ENCODE peak calls at places on chromosomes 7 and 10, in seven cellular contexts. U is adrenal gland, D is lower lobe of right lung, B is GM23248, S is Peyer's patch, N is K562, I is PC-3. L is an unnamed sample. For H3K4me1 and H3K27me3, the result is how much of the 10 kb centered on the place peaks cover.

GRCh38 chr10:42924484-42924883 is 141.9 kb downstream of the BMS1 start:
- DNase-seq in B (no peak), I (no peak), N (no peak), D (no peak), S (no peak), U (no peak), L (no peak)

GRCh38 chr7:132255898-132256297 is 320.4 kb downstream of the PLXNA4 start:
- DNase-seq in B (no peak), U (no peak), S (no peak), D (peak), I (no peak), N (no peak), L (peak)

GRCh38 chr7:24722386-24723177 is 34.7 kb downstream of the GSDME start:
- DNase-seq in U (no peak), I (peak), B (peak), N (no peak), S (no peak), D (no peak), L (no peak)

GRCh38 chr10:71232089-71232998 is 20.0 kb downstream of the UNC5B start:
- DNase-seq in D (peak), U (peak), I (no peak), S (peak), N (no peak), B (peak), L (peak)

GRCh38 chr7:48140001-48140681 is 31.1 kb upstream of the ABCA13 start:
- DNase-seq in U (no peak), B (peak), N (no peak), D (no peak), S (peak), I (peak), L (peak)

GRCh38 chr7:134548877-134549276 is at the start of gene AKR1B15:
- DNase-seq in D (no peak), S (no peak), I (peak), N (no peak), B (peak), U (no peak), L (no peak)

GRCh38 chr7:121575194-121575766 is 179.2 kb upstream of the FAM3C start:
- DNase-seq in N (no peak), D (no peak), U (no peak), S (no peak), B (no peak), I (no peak), L (no peak)

GRCh38 chr7:44853391-44853790 is 5.5 kb upstream of the H2AZ2 start:
- DNase-seq in B (peak), N (no peak), D (no peak), I (no peak), S (no peak), U (no peak), L (no peak)

GRCh38 chr10:12041766-12042408 is 722 bp downstream of the UPF2 start:
- DNase-seq in D (no peak), I (peak), S (peak), N (peak), U (no peak), B (peak), L (peak)

GRCh38 chr7:32611201-32611691 is 116.0 kb downstream of the AVL9 start:
- DNase-seq in D (no peak), U (no peak), I (no peak), N (no peak), S (no peak), B (no peak), L (no peak)

GRCh38 chr7:91050677-91051076 is 213.6 kb upstream of the FZD1 start:
- DNase-seq in I (no peak), N (no peak), D (no peak), B (no peak), S (no peak), U (no peak), L (no peak)

GRCh38 chr10:48444861-48445841 is 138.7 kb downstream of the MAPK8 start:
- DNase-seq in U (peak), N (peak), S (no peak), D (no peak), I (peak), B (no peak), L (peak)

GRCh38 chr7:130893441-130893894 is 159.5 kb upstream of the KLF14 start:
- DNase-seq in B (peak), I (no peak), U (no peak), N (no peak), S (no peak), D (no peak), L (no peak)

GRCh38 chr7:132234751-132235150 is 341.5 kb downstream of the PLXNA4 start:
- DNase-seq in B (no peak), I (no peak), S (no peak), D (no peak), U (no peak), N (no peak), L (no peak)

GRCh38 chr7:37117261-37117660 is 331.4 kb downstream of the ELMO1 start:
- DNase-seq in U (no peak), I (no peak), B (no peak), N (no peak), D (no peak), S (no peak), L (no peak)

GRCh38 chr10:85527610-85528317 is 838.8 kb downstream of the GRID1 start:
- DNase-seq in B (no peak), U (no peak), S (no peak), I (no peak), D (no peak), N (no peak), L (no peak)

GRCh38 chr7:44581426-44581906 is 565 bp downstream of the TMED4 start:
- DNase-seq in D (no peak), I (no peak), B (peak), S (peak), U (no peak), N (no peak), L (no peak)

GRCh38 chr7:80508440-80508839 is 3.4 kb downstream of the GNAT3 start:
- DNase-seq in S (no peak), I (no peak), D (no peak), U (no peak), N (no peak), B (peak), L (no peak)

GRCh38 chr7:1019255-1019785 is 25.0 kb upstream of the GPR146 start:
- DNase-seq in U (no peak), N (no peak), B (no peak), D (no peak), I (no peak), S (no peak), L (no peak)

GRCh38 chr10:29946953-29947700 is 112.3 kb downstream of the JCAD start:
- DNase-seq in I (peak), B (peak), U (no peak), D (no peak), S (no peak), N (no peak), L (peak)

GRCh38 chr7:108431099-108431498 is 25.1 kb downstream of the NRCAM start:
- DNase-seq in U (no peak), B (no peak), N (no peak), D (no peak), S (no peak), I (no peak), L (no peak)

DNA sequence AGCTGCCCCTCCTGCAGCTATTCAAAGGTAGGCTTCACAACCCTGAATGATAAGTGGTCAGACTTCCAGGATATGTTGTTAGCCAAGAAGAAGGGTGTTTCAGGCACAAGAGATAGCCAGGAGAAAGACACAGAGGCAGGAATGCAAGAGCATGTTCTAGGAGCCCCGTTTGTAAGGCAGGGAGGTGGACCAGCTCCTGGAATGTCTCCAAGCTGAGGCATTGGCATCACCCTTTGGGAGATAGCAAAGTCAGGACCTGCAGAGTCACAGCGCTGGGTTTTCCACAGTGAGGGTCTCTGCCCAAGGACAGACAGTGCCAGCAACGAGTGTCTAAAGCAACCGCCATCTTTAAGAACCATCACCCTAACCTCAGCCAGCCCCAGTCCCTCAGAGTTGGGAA is 484.5 kb upstream of the ZMIZ1 start:
- DNase-seq in N (no peak), B (no peak), U (no peak), S (no peak), I (no peak), D (no peak), L (no peak)
- H3K4me1 ChIP-seq in N (under half), B (under half), U (under half), S (under half), I (under half), D (under half), L (under half)

GRCh38 chr7:158005531-158005930 is 582.1 kb downstream of the PTPRN2 start:
- DNase-seq in D (no peak), S (peak), B (no peak), I (no peak), U (no peak), N (no peak), L (no peak)
- H3K27me3 ChIP-seq in D (under half), S (under half), B (under half), I (under half), U (under half), N (under half), L (under half)

GRCh38 chr10:59873924-59874323 is 32.4 kb downstream of the CCDC6 start:
- DNase-seq in D (no peak), B (no peak), U (no peak), N (no peak), S (no peak), I (no peak), L (no peak)

GRCh38 chr10:59870152-59870551 is 36.2 kb downstream of the CCDC6 start:
- DNase-seq in I (no peak), U (no peak), D (no peak), S (no peak), N (no peak), B (no peak), L (no peak)

GRCh38 chr10:59868974-59869940 is 37.1 kb downstream of the CCDC6 start:
- DNase-seq in I (no peak), B (no peak), U (no peak), D (no peak), S (no peak), N (no peak), L (no peak)

GRCh38 chr10:59876695-59877094 is 29.7 kb downstream of the CCDC6 start:
- DNase-seq in B (no peak), S (no peak), I (peak), D (no peak), U (no peak), N (no peak), L (no peak)

DNA sequence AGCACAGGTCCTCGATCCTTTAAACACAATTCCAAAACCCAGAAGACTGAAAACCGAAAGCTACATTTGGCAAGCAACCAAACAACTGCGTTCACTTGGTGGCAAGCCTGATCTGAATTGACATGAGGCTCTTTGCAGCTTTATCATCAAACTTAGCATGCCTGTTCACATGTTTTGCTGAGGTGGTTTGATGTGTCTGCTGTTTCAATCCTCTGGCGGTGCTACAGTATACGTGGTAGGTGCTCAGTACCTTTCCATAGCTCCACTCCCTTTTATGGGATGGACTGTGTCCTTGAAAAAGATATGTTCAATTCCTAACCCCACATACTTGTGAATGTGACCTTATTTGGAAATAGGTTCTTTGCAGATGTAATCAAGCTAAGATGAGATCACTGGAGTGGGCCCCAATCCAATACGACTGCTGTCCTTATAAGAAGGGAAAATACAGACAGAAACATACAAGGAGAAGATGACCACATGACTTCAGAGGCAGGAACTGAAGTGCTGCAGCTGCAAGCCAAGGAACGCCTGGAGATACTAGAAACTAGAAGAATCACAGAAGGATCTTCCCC is 33.4 kb downstream of the CCDC6 start:
- DNase-seq in I (no peak), U (no peak), S (no peak), B (peak), N (no peak), D (no peak), L (no peak)
- H3K4me3 ChIP-seq in I (no peak), U (no peak), S (no peak), B (peak), N (no peak), D (no peak), L (no peak)

GRCh38 chr7:13041368-13041988 is 354.0 kb downstream of the ARL4A start:
- DNase-seq in S (no peak), D (no peak), U (no peak), I (no peak), N (no peak), B (peak), L (no peak)
- H3K4me1 ChIP-seq in S (under half), D (under half), U (under half), I (under half), N (under half), B (under half), L (under half)

DNA sequence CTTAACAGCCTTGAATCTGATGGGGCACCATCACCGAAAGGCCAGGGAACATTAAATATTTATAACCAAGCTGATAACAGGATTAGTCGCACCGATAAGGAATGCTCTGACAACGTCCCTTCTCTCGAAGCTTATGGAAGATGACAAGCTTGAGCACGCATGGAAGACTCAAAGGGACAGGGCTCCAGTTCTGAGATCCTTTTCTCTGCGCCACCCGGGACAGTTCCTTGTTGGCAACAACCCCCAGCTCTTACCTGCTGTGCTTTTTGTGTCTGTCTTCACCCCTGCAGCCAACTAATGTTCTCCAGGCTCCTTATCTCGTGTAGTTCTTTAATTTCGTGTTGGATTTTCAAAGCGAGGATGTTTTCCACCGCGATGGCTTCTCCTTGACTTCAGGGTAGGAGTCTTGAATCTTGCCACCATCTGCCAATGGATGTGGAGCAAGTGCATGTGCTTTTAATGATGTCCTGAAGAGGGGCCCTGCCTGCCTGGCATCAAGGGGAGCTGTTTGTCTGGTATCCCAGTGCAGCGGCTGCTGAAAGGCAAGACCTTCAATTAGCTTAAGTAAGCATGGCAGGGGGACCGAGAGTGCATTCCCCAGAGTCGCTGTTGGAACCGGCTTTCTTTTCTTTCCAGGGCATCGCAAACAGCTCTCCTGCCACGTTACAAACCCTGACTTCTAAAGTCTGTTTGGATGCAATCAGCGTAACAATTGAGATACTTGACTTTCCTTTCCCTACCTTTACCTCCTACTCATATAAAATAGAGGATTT is 394 bp upstream of the FERD3L start:
- DNase-seq in B (no peak), I (no peak), D (no peak), S (no peak), N (no peak), U (no peak), L (no peak)
- H3K27me3 ChIP-seq in B (under half), I (under half), D (half or more), S (under half), N (under half), U (under half), L (under half)

DNA sequence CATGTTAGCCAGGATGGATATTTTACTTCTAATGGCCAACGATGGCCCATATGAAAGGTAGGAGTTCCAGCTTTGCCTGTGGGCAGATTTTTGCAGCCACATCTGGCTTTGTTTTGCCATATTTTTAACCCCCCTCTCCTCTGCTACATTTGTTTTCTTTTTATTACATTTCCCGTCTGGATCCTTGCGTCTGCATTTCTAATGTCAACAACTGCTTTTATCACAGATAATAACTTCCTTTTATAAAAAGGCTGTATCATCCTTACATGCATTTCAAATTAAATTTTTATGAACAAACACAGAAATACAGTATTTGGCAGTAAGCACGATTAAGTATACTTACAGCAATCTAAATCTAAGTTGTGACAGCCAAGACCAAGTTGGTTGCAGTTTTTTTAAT is 156.0 kb downstream of the BAMBI start:
- DNase-seq in U (no peak), I (no peak), N (no peak), B (no peak), S (no peak), D (no peak), L (no peak)
- H3K4me3 ChIP-seq in U (no peak), I (no peak), N (no peak), B (no peak), S (no peak), D (no peak), L (no peak)